ENCODE peak calls at places on chromosomes 2 and 18, in eight cellular contexts. H is cardiac fibroblast, P is breast epithelium, F is head of caudate nucleus, Y is A172, T is prostate gland, R is gastrocnemius medialis, B is upper lobe of right lung. V is an unnamed sample.

GRCh38 chr2:101558740-101559508 is 84.0 kb upstream of the RFX8 start:
- DNase-seq in H (peak), P (no peak), F (no peak), Y (no peak), T (no peak), R (no peak), B (no peak), V (no peak)

GRCh38 chr2:85754313-85755095 is 713 bp downstream of the ATOH8 start:
- DNase-seq in H (peak), P (no peak), F (peak), Y (no peak), T (no peak), R (no peak), B (peak), V (no peak)

GRCh38 chr18:59484796-59485328 is 125.8 kb upstream of the LMAN1 start:
- DNase-seq in H (peak), P (no peak), F (no peak), Y (no peak), T (no peak), R (no peak), B (no peak), V (no peak)

GRCh38 chr18:79964330-79965118 is at the start of gene HSBP1L1:
- DNase-seq in H (peak), P (peak), F (peak), Y (no peak), T (peak), R (no peak), B (peak), V (peak)

GRCh38 chr2:232001073-232001472 is 39.6 kb downstream of the DIS3L2 start:
- DNase-seq in H (no peak), P (no peak), F (no peak), Y (no peak), T (no peak), R (no peak), B (no peak), V (no peak)

GRCh38 chr2:230068658-230069080 is at the start of gene SLC16A14:
- DNase-seq in H (peak), P (peak), F (no peak), Y (no peak), T (peak), R (no peak), B (no peak), V (no peak)

GRCh38 chr2:241123816-241124536 is 21.9 kb upstream of the MTERF4 start:
- DNase-seq in H (no peak), P (peak), F (no peak), Y (no peak), T (peak), R (no peak), B (peak), V (peak)

GRCh38 chr2:221125691-221126090 is 446.4 kb downstream of the EPHA4 start:
- DNase-seq in H (no peak), P (no peak), F (no peak), Y (peak), T (no peak), R (no peak), B (no peak), V (no peak)

GRCh38 chr18:35510071-35511010 is 12.6 kb upstream of the INO80C start:
- DNase-seq in H (no peak), P (no peak), F (no peak), Y (no peak), T (no peak), R (no peak), B (no peak), V (no peak)